ENCODE peak calls at places on chromosomes 4 and X, in six cellular contexts. T is CD8-positive, alpha-beta T cell; E is CD4-positive, CD25-positive, alpha-beta regulatory T cell; R is hypothalamus; U is effector CD4-positive, alpha-beta T cell; B is activated naive CD4-positive, alpha-beta T cell treated with anti-CD3 and anti-CD28 coated beads for 36 hours. A is an unnamed sample.

GRCh38 chrX:120559799-120560198 is 963 bp downstream of the CUL4B start:
- DNase-seq in B (no peak), R (no peak), T (no peak), E (peak; percentile 61), U (no peak), A (no peak)

GRCh38 chr4:148978301-148978700 is 536.1 kb upstream of the NR3C2 start:
- DNase-seq in B (no peak), R (no peak), T (no peak), E (no peak), U (no peak), A (no peak)

GRCh38 chrX:115013705-115014104 is 3.7 kb downstream of the IL13RA2 start:
- DNase-seq in B (no peak), T (no peak), U (no peak), E (no peak), R (no peak), A (no peak)

GRCh38 chrX:105502336-105502735 is 281.8 kb upstream of the TEX13A start:
- DNase-seq in T (no peak), U (no peak), E (no peak), B (no peak), R (no peak), A (no peak)

GRCh38 chrX:131010186-131010585 is 48.0 kb upstream of the ARHGAP36 start:
- DNase-seq in T (no peak), U (no peak), B (no peak), E (no peak), R (no peak), A (no peak)

GRCh38 chrX:50978920-50979660 is 68.6 kb downstream of the BMP15 start:
- DNase-seq in R (no peak), T (no peak), E (no peak), U (no peak), B (no peak), A (no peak)

GRCh38 chr4:186829740-186830449 is 106.2 kb upstream of the FAT1 start:
- DNase-seq in R (no peak), U (no peak), B (no peak), E (no peak), T (no peak), A (no peak)

GRCh38 chr4:129526812-129527211 is 430.9 kb downstream of the C4orf33 start:
- DNase-seq in B (no peak), U (no peak), R (no peak), T (no peak), E (no peak), A (no peak)

GRCh38 chrX:112687189-112687691 is 7.5 kb upstream of the LHFPL1 start:
- DNase-seq in R (no peak), T (no peak), U (no peak), E (no peak), B (no peak), A (no peak)

GRCh38 chr4:33386761-33387160 is 2666.6 kb downstream of the PCDH7 start:
- DNase-seq in U (no peak), E (no peak), T (no peak), R (no peak), B (no peak), A (no peak)

GRCh38 chrX:120690344-120690743 is 60.5 kb upstream of the C1GALT1C1 start:
- DNase-seq in B (no peak), U (no peak), R (no peak), T (no peak), E (no peak), A (no peak)

GRCh38 chr4:181018998-181019397 is 1224.2 kb upstream of the TENM3 start:
- DNase-seq in R (no peak), U (no peak), T (no peak), E (no peak), B (no peak), A (no peak)

GRCh38 chr4:157128395-157128794 is 52.4 kb downstream of the GLRB start:
- DNase-seq in U (no peak), R (no peak), B (no peak), T (no peak), E (no peak), A (no peak)

GRCh38 chr4:122894802-122895201 is 27.6 kb downstream of the NUDT6 start:
- DNase-seq in U (no peak), R (no peak), B (no peak), E (no peak), T (no peak), A (no peak)

GRCh38 chrX:9414416-9414815 is 50.4 kb upstream of the TBL1X start:
- DNase-seq in T (no peak), U (no peak), R (no peak), B (no peak), E (no peak), A (no peak)

GRCh38 chr4:73735231-73735630 is 5.1 kb upstream of the CXCL8 start:
- DNase-seq in T (no peak), E (no peak), U (no peak), B (no peak), R (no peak), A (no peak)

GRCh38 chr4:132572210-132572609 is 576.9 kb upstream of the PCDH10 start:
- DNase-seq in T (no peak), R (no peak), B (no peak), E (no peak), U (no peak), A (no peak)

GRCh38 chrX:3066555-3066954 is 25.3 kb downstream of the ARSF start:
- DNase-seq in U (no peak), R (no peak), T (no peak), E (no peak), B (no peak), A (no peak)

GRCh38 chr4:94933799-94934198 is 176.0 kb downstream of the BMPR1B start:
- DNase-seq in E (no peak), R (no peak), B (no peak), U (no peak), T (no peak), A (no peak)

GRCh38 chr4:172998527-172999469 is 169.8 kb upstream of the GALNT7 start:
- DNase-seq in U (no peak), E (no peak), T (no peak), B (no peak), R (no peak), A (no peak)

GRCh38 chrX:109619816-109620215 is 5.2 kb downstream of the KCNE5 start:
- DNase-seq in U (no peak), R (no peak), T (no peak), B (no peak), E (no peak), A (no peak)

GRCh38 chr4:24850669-24851068 is 55.3 kb downstream of the SOD3 start:
- DNase-seq in E (no peak), B (no peak), U (no peak), R (no peak), T (no peak), A (no peak)

GRCh38 chrX:154369453-154370299 is 4.8 kb downstream of the FLNA start:
- DNase-seq in R (no peak), T (peak; percentile 77), E (peak; percentile 84), B (peak; percentile 70), U (peak; percentile 70), A (peak; percentile 73)